ENCODE peak calls at places on chromosomes 13 and 19, in seven cellular contexts. G is left lung; Z is IMR-90; V is stimulated activated CD4-positive, alpha-beta T cell treated with anti-CD3 and anti-CD28 coated beads, Interleukin-4, amount 100 ng/mL, for 4 hours; K is LHCN-M2; S is iPS DF 19.7; T is GM23338. A is an unnamed sample.

GRCh38 chr19:16514383-16515019 is 18.3 kb downstream of the C19orf44 start:
- DNase-seq in T (peak; percentile 68), Z (no peak), S (no peak), G (no peak), K (no peak), V (no peak), A (no peak)

GRCh38 chr19:46610851-46611770 is 10.0 kb downstream of the CALM3 start:
- DNase-seq in Z (peak; percentile 36), G (peak; percentile 27), K (no peak), T (no peak), V (no peak), S (no peak), A (peak; percentile 56)

GRCh38 chr13:33863390-33863789 is 45.4 kb downstream of the RFC3 start:
- DNase-seq in S (no peak), Z (no peak), T (no peak), G (no peak), V (no peak), K (no peak), A (no peak)

GRCh38 chr13:92843549-92843948 is 383.1 kb upstream of the GPC6 start:
- DNase-seq in S (no peak), V (no peak), T (no peak), G (no peak), K (peak; percentile 93), Z (peak; percentile 69), A (peak; percentile 71)

GRCh38 chr19:16051254-16052025 is 24.9 kb upstream of the TPM4 start:
- DNase-seq in K (peak; percentile 41), Z (no peak), T (no peak), V (peak; percentile 51), G (no peak), S (no peak), A (no peak)

GRCh38 chr19:54653181-54653809 is 9.5 kb upstream of the LILRB4 start:
- DNase-seq in V (no peak), T (peak; percentile 36), S (no peak), G (no peak), K (peak; percentile 26), Z (peak; percentile 7), A (peak; percentile 3)

GRCh38 chr19:12838182-12838890 is at the start of gene MAST1:
- DNase-seq in T (peak; percentile 80), Z (no peak), S (no peak), K (no peak), V (no peak), G (no peak), A (no peak)

GRCh38 chr19:28737021-28737525 is 475.9 kb downstream of the UQCRFS1 start:
- DNase-seq in V (no peak), Z (peak; percentile 44), T (peak; percentile 65), K (peak; percentile 57), S (no peak), G (no peak), A (peak; percentile 22)

GRCh38 chr19:29502581-29502850 is 23.3 kb upstream of the VSTM2B start:
- DNase-seq in T (no peak), K (no peak), S (no peak), Z (no peak), V (no peak), G (no peak), A (no peak)

GRCh38 chr19:6677924-6678689 is 8.1 kb upstream of the TNFSF14 start:
- DNase-seq in G (peak; percentile 67), S (no peak), T (peak; percentile 84), Z (no peak), K (no peak), V (peak; percentile 32), A (no peak)

GRCh38 chr19:17719730-17720486 is 628 bp downstream of the MAP1S start:
- DNase-seq in T (peak; percentile 43), K (no peak), G (peak; percentile 67), V (peak; percentile 79), S (no peak), Z (no peak), A (no peak)

GRCh38 chr19:17078920-17079709 is 3.5 kb downstream of the MYO9B start:
- DNase-seq in S (no peak), Z (peak; percentile 31), T (no peak), K (peak; percentile 8), V (no peak), G (no peak), A (peak; percentile 37)

GRCh38 chr19:56491399-56491798 is 14.3 kb upstream of the ZNF667 start:
- DNase-seq in T (peak; percentile 41), Z (peak; percentile 26), S (no peak), V (no peak), K (no peak), G (no peak), A (no peak)

GRCh38 chr13:114129649-114130062 is 2.8 kb downstream of the RASA3 start:
- DNase-seq in S (no peak), K (no peak), G (no peak), T (no peak), V (no peak), Z (no peak), A (no peak)

GRCh38 chr19:55242517-55242916 is 14.0 kb upstream of the TMEM86B start:
- DNase-seq in G (no peak), K (peak; percentile 46), T (no peak), V (no peak), S (no peak), Z (no peak), A (no peak)

GRCh38 chr19:3096267-3096901 is 2.2 kb downstream of the GNA11 start:
- DNase-seq in G (no peak), S (no peak), T (no peak), K (no peak), V (no peak), Z (no peak), A (no peak)

GRCh38 chr19:39557791-39558622 is 18.0 kb upstream of the EID2 start:
- DNase-seq in T (no peak), K (peak; percentile 26), G (no peak), S (no peak), Z (peak; percentile 11), V (peak; percentile 38), A (peak; percentile 6)

GRCh38 chr19:44571830-44572661 is 41.3 kb upstream of the IGSF23 start:
- DNase-seq in G (no peak), V (no peak), Z (no peak), S (no peak), K (no peak), T (no peak), A (no peak)

GRCh38 chr19:17103177-17103576 is 27.6 kb downstream of the MYO9B start:
- DNase-seq in Z (peak; percentile 45), G (no peak), S (peak; percentile 28), K (peak; percentile 56), T (peak; percentile 90), V (no peak), A (peak; percentile 39)

GRCh38 chr19:12792048-12792852 is 964 bp downstream of the JUNB start:
- DNase-seq in T (peak; percentile 94), Z (peak; percentile 55), S (no peak), V (peak; percentile 86), G (peak; percentile 79), K (peak; percentile 58), A (peak; percentile 45)

GRCh38 chr13:104648291-104648690 is 1582.1 kb upstream of the SLC10A2 start:
- DNase-seq in K (no peak), Z (no peak), S (no peak), T (no peak), G (no peak), V (no peak), A (no peak)

GRCh38 chr19:4829001-4829712 is 2.4 kb downstream of the TICAM1 start:
- DNase-seq in Z (no peak), G (no peak), S (no peak), V (no peak), K (no peak), T (no peak), A (no peak)

GRCh38 chr13:28583661-28584091 is 75.3 kb upstream of the POMP start:
- DNase-seq in S (no peak), Z (peak; percentile 34), K (no peak), G (no peak), V (no peak), T (peak; percentile 28), A (no peak)

GRCh38 chr19:16917401-16917800 is 28.6 kb downstream of the F2RL3 start:
- DNase-seq in G (no peak), S (no peak), K (no peak), V (no peak), Z (no peak), T (no peak), A (no peak)

GRCh38 chr13:75120071-75120470 is 361.9 kb downstream of the TBC1D4 start:
- DNase-seq in Z (no peak), S (no peak), G (no peak), V (no peak), K (no peak), T (no peak), A (no peak)

GRCh38 chr19:5975388-5975728 is 2.6 kb downstream of the RANBP3 start:
- DNase-seq in G (no peak), Z (no peak), S (no peak), T (no peak), K (no peak), V (no peak), A (no peak)

GRCh38 chr13:32212420-32212819 is 102.7 kb downstream of the ZAR1L start:
- DNase-seq in K (peak; percentile 85), Z (peak; percentile 91), V (no peak), S (no peak), G (no peak), T (no peak), A (peak; percentile 79)

GRCh38 chr19:31499826-31500539 is 150.7 kb upstream of the TSHZ3 start:
- DNase-seq in S (no peak), K (no peak), Z (no peak), T (no peak), V (no peak), G (no peak), A (no peak)

A was measured in astrocyte of the spinal cord.